ENCODE peak calls at places on chromosomes 6 and 20, in eight cellular contexts. H, W, I, E, B, S, K and J are unnamed samples.
A peak's percentile ranks its signal among the peaks of the same experiment; 100 is the strongest.

GRCh38 chr6:52946301-52946700 is 36.8 kb upstream of the GSTA3 start:
- ATAC-seq in I (no peak), K (no peak), H (no peak), W (no peak), S (no peak), B (no peak), E (no peak), J (no peak)

GRCh38 chr6:88865275-88865674 is 98.1 kb downstream of the RNGTT start:
- ATAC-seq in H (no peak), S (no peak), B (no peak), W (no peak), I (no peak), K (peak; percentile 81), E (no peak), J (no peak)

GRCh38 chr6:55016261-55016660 is 158.1 kb upstream of the HCRTR2 start:
- ATAC-seq in K (no peak), E (peak; percentile 38), H (no peak), W (no peak), B (no peak), S (no peak), I (no peak), J (no peak)

GRCh38 chr20:24987244-24987643 is 5.3 kb downstream of the APMAP start:
- ATAC-seq in E (no peak), W (no peak), I (no peak), S (peak; percentile 30), H (no peak), K (no peak), B (no peak), J (no peak)

GRCh38 chr6:145315982-145316600 is 419.2 kb downstream of the EPM2A start:
- ATAC-seq in S (no peak), E (no peak), H (no peak), W (peak; percentile 51), K (no peak), I (no peak), B (no peak), J (no peak)

GRCh38 chr6:45663181-45664180 is 285.7 kb upstream of the SUPT3H start:
- ATAC-seq in S (no peak), K (peak; percentile 65), I (peak; percentile 33), W (peak; percentile 89), B (peak; percentile 57), H (peak; percentile 72), E (peak; percentile 46), J (no peak)

GRCh38 chr20:44720994-44721784 is 6.0 kb downstream of the CCN5 start:
- ATAC-seq in K (no peak), B (peak; percentile 49), I (peak; percentile 26), E (peak; percentile 81), H (no peak), W (no peak), S (peak; percentile 62), J (peak; percentile 77)

GRCh38 chr6:135393289-135393688 is 104.3 kb downstream of the AHI1 start:
- ATAC-seq in I (no peak), B (peak; percentile 42), W (no peak), S (no peak), H (no peak), E (no peak), K (no peak), J (no peak)

GRCh38 chr6:33078442-33078841 is 2.7 kb downstream of the HLA-DPB1 start:
- ATAC-seq in S (no peak), E (no peak), K (no peak), W (no peak), B (no peak), H (no peak), I (no peak), J (no peak)

GRCh38 chr6:140079328-140079727 is 704.9 kb upstream of the CITED2 start:
- ATAC-seq in H (no peak), W (no peak), S (no peak), B (peak; percentile 91), I (no peak), E (peak; percentile 86), K (no peak), J (peak; percentile 31)

DNA sequence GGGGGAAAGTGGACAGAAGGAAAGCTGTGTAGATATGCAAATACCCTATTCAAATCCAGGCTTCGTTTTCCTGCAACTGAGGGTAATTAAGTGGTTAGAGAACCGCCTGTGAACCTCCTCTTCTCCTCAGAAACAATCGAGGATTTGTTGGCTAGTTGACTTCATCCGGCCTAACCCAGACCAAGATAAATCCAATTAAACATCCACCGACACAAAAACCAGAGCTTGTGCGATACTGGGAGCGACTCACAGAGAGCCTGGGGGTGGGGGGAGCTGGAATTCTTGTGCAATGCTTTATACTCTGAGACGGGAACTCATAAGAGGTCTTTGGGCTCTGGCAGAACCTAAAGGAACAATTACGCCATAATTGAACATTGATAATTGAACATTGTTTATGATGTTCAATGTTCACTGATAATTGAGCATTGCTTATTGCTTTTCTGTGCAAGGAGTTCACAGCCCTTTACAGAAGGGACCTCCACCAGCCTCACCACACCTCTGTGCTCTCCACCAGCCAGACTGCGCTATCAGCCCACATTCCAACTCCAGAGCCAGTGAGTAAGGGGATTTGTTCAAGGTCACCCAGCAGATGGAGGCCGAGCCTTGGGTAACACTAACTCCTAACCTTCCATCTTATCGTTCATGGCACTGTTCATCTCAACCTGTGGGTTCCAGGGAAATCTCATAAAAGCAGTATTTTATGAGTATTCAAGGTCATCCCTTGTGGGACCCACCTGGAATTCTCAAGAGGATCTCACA is 429.6 kb upstream of the JARID2 start:
- ATAC-seq in B (peak; percentile 32), E (no peak), W (no peak), S (no peak), K (no peak), H (no peak), I (no peak), J (no peak)
- H3K27ac ChIP-seq in B (no peak overlapping the region), E (no peak overlapping the region), W (peak overlapping the region; percentile 19), S (no peak overlapping the region), K (no peak overlapping the region), H (no peak overlapping the region), I (no peak overlapping the region), J (no peak overlapping the region)

GRCh38 chr6:44276667-44277640 is 6.7 kb downstream of the TMEM151B start:
- ATAC-seq in K (no peak), S (no peak), E (no peak), I (no peak), H (no peak), B (no peak), W (no peak), J (no peak)

GRCh38 chr6:44275749-44276648 is 5.7 kb downstream of the TMEM151B start:
- ATAC-seq in H (peak; percentile 62), S (peak; percentile 64), I (peak; percentile 35), E (peak; percentile 75), K (peak; percentile 54), B (no peak), W (peak; percentile 67), J (peak; percentile 56)

GRCh38 chr6:44273617-44274016 is 3.4 kb downstream of the TMEM151B start:
- ATAC-seq in B (no peak), E (no peak), W (no peak), K (no peak), H (no peak), I (no peak), S (no peak), J (no peak)

GRCh38 chr6:44272999-44273566 is 2.8 kb downstream of the TMEM151B start:
- ATAC-seq in E (no peak), W (no peak), H (no peak), K (no peak), S (no peak), B (no peak), I (no peak), J (no peak)

GRCh38 chr6:44275271-44275748 is 5.1 kb downstream of the TMEM151B start:
- ATAC-seq in W (no peak), S (no peak), H (no peak), I (no peak), K (no peak), E (no peak), B (no peak), J (no peak)
- H3K27ac ChIP-seq in W (no peak overlapping the region), S (no peak overlapping the region), H (no peak overlapping the region), I (no peak overlapping the region), K (no peak overlapping the region), E (no peak overlapping the region), B (no peak overlapping the region), J (no peak overlapping the region)

GRCh38 chr20:38873050-38873581 is 53.1 kb upstream of the FAM83D start:
- ATAC-seq in H (peak; percentile 74), S (no peak), W (no peak), E (no peak), K (peak; percentile 75), I (no peak), B (no peak), J (peak; percentile 22)

GRCh38 chr20:38871560-38871953 is 54.7 kb upstream of the FAM83D start:
- ATAC-seq in K (no peak), B (no peak), H (no peak), W (no peak), S (no peak), E (no peak), I (no peak), J (no peak)

GRCh38 chr20:38872491-38873049 is 53.6 kb upstream of the FAM83D start:
- ATAC-seq in E (no peak), I (no peak), B (no peak), S (no peak), W (no peak), H (no peak), K (peak; percentile 1), J (no peak)

GRCh38 chr20:38872036-38872435 is 54.2 kb upstream of the FAM83D start:
- ATAC-seq in H (no peak), S (no peak), W (no peak), I (peak; percentile 24), E (no peak), K (no peak), B (no peak), J (no peak)

DNA sequence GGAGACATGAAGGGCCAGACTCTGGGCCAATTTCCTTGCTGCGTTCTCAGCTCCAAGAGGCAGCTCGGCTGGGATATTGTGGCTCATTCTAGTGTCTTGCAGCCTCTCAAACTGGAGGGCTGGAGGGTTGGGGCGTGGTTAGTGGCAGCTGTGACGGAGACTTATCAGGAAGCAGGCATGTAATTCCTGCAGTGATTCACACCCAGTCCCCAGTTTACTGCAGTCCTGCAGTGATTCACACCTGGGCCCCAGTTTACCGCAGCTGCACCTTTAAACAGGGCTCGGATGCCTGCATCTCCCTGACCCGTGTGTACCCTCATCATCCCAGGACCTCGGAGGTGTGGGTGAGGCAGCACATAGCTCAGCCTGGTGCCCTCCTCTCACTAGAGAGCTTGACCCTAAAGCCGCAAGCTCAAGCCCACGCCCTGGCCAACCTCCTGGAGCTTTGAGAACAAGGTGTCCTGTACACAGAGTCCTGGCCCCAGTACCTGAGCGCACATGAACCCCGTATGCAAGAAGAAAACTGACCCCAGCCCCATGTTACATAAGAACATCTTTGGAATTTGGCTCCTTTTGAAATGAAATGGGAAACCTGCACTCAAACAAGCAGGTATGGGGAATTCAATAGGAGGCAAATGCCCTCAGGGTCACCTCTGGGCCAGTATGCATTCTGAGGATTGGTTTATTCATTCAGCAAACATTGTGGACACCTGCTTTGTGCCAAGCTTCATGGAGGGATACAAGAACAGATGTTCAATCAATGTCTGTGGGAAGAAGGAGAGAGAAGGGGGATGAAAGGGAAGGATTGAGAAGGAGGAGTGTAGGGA is 55.3 kb upstream of the FAM83D start:
- ATAC-seq in H (no peak), I (no peak), W (peak; percentile 46), S (peak; percentile 91), E (no peak), K (no peak), B (peak; percentile 21), J (no peak)
- H3K27ac ChIP-seq in H (no peak overlapping the region), I (no peak overlapping the region), W (peak overlapping the region; percentile 47), S (peak overlapping the region; percentile 88), E (no peak overlapping the region), K (peak overlapping the region; percentile 39), B (no peak overlapping the region), J (no peak overlapping the region)

DNA sequence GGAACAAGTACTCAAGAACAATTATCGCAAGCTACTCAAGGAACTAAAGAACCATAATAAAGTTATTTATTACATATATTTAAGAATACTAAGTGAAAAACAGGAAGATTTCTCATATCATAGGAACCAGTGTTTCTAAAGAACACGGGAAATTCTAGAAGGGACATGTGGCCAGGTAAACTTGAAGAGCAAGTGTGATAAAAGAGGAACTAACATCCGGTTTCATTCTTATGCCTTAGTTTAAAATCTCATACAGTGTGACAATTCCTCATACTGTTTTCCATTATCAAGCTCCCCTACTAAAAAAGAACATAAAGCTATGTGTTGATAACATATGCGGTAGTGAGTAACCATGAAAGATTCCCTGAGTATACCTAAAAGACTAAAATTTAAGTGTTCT is 163.5 kb upstream of the SHLD1 start:
- ATAC-seq in W (no peak), H (peak; percentile 43), S (no peak), K (no peak), E (no peak), I (no peak), B (no peak), J (no peak)
- H3K27ac ChIP-seq in W (no peak overlapping the region), H (peak overlapping the region; percentile 42), S (no peak overlapping the region), K (peak overlapping the region; percentile 33), E (no peak overlapping the region), I (no peak overlapping the region), B (no peak overlapping the region), J (no peak overlapping the region)